ENCODE peak calls at places on chromosomes 2 and 18, in nine cellular contexts. One of them, this sample, is unnamed.

GRCh38 chr18:79326413-79327198 is 69.1 kb upstream of the NFATC1 start:
- DNase-seq in effector memory CD4-positive, alpha-beta T cell: no peak
- DNase-seq in cardiac muscle cell: no peak
- DNase-seq in A549: no peak
- DNase-seq in A673: no peak
- DNase-seq in CD4-positive, alpha-beta memory T cell: no peak
- DNase-seq in lung: no peak
- DNase-seq in mammary epithelial cell: no peak
- DNase-seq in psoas muscle: no peak
- DNase-seq in this sample: no peak

GRCh38 chr2:109545828-109546713 is 67.7 kb downstream of the SEPTIN10 start:
- DNase-seq in A549: peak
- DNase-seq in CD4-positive, alpha-beta memory T cell: peak
- DNase-seq in psoas muscle: peak
- DNase-seq in lung: peak
- DNase-seq in A673: peak
- DNase-seq in mammary epithelial cell: peak
- DNase-seq in effector memory CD4-positive, alpha-beta T cell: no peak
- DNase-seq in cardiac muscle cell: peak
- DNase-seq in this sample: peak

GRCh38 chr2:866009-866680 is 84.5 kb upstream of the SNTG2 start:
- DNase-seq in A673: no peak
- DNase-seq in psoas muscle: peak
- DNase-seq in mammary epithelial cell: no peak
- DNase-seq in lung: no peak
- DNase-seq in CD4-positive, alpha-beta memory T cell: no peak
- DNase-seq in cardiac muscle cell: no peak
- DNase-seq in A549: no peak
- DNase-seq in effector memory CD4-positive, alpha-beta T cell: no peak
- DNase-seq in this sample: no peak

GRCh38 chr2:69789129-69789528 is 40.3 kb upstream of the GMCL1 start:
- DNase-seq in cardiac muscle cell: peak
- DNase-seq in lung: no peak
- DNase-seq in A673: peak
- DNase-seq in A549: peak
- DNase-seq in psoas muscle: no peak
- DNase-seq in effector memory CD4-positive, alpha-beta T cell: no peak
- DNase-seq in CD4-positive, alpha-beta memory T cell: no peak
- DNase-seq in mammary epithelial cell: no peak
- DNase-seq in this sample: no peak

GRCh38 chr18:41593276-41593675 is 361.8 kb upstream of the PIK3C3 start:
- DNase-seq in A549: no peak
- DNase-seq in psoas muscle: no peak
- DNase-seq in cardiac muscle cell: no peak
- DNase-seq in lung: no peak
- DNase-seq in mammary epithelial cell: no peak
- DNase-seq in A673: no peak
- DNase-seq in effector memory CD4-positive, alpha-beta T cell: no peak
- DNase-seq in CD4-positive, alpha-beta memory T cell: no peak
- DNase-seq in this sample: no peak

GRCh38 chr18:75253784-75254183 is 43.2 kb downstream of the TSHZ1 start:
- DNase-seq in cardiac muscle cell: peak
- DNase-seq in mammary epithelial cell: no peak
- DNase-seq in effector memory CD4-positive, alpha-beta T cell: no peak
- DNase-seq in psoas muscle: no peak
- DNase-seq in CD4-positive, alpha-beta memory T cell: no peak
- DNase-seq in A673: no peak
- DNase-seq in lung: no peak
- DNase-seq in A549: no peak
- DNase-seq in this sample: no peak

GRCh38 chr2:152740743-152741328 is 22.4 kb downstream of the ARL6IP6 start:
- DNase-seq in cardiac muscle cell: peak
- DNase-seq in CD4-positive, alpha-beta memory T cell: peak
- DNase-seq in A673: peak
- DNase-seq in A549: peak
- DNase-seq in mammary epithelial cell: peak
- DNase-seq in lung: no peak
- DNase-seq in effector memory CD4-positive, alpha-beta T cell: no peak
- DNase-seq in psoas muscle: no peak
- DNase-seq in this sample: no peak

GRCh38 chr2:99278793-99279291 is 22.2 kb downstream of the LYG1 start:
- DNase-seq in cardiac muscle cell: peak
- DNase-seq in CD4-positive, alpha-beta memory T cell: no peak
- DNase-seq in A549: no peak
- DNase-seq in A673: no peak
- DNase-seq in effector memory CD4-positive, alpha-beta T cell: no peak
- DNase-seq in mammary epithelial cell: peak
- DNase-seq in lung: no peak
- DNase-seq in psoas muscle: no peak
- DNase-seq in this sample: no peak

GRCh38 chr2:229775614-229776313 is 61.4 kb upstream of the DNER start:
- DNase-seq in cardiac muscle cell: no peak
- DNase-seq in mammary epithelial cell: no peak
- DNase-seq in effector memory CD4-positive, alpha-beta T cell: no peak
- DNase-seq in A673: no peak
- DNase-seq in CD4-positive, alpha-beta memory T cell: peak
- DNase-seq in lung: no peak
- DNase-seq in psoas muscle: no peak
- DNase-seq in A549: no peak
- DNase-seq in this sample: no peak

GRCh38 chr18:49668583-49669290 is 106.9 kb downstream of the LIPG start:
- DNase-seq in mammary epithelial cell: no peak
- DNase-seq in CD4-positive, alpha-beta memory T cell: no peak
- DNase-seq in lung: no peak
- DNase-seq in psoas muscle: no peak
- DNase-seq in A549: no peak
- DNase-seq in cardiac muscle cell: peak
- DNase-seq in effector memory CD4-positive, alpha-beta T cell: no peak
- DNase-seq in A673: peak
- DNase-seq in this sample: peak

GRCh38 chr2:74834806-74835755 is 1.2 kb downstream of the HK2 start:
- DNase-seq in lung: peak
- DNase-seq in CD4-positive, alpha-beta memory T cell: peak
- DNase-seq in A673: peak
- DNase-seq in A549: peak
- DNase-seq in mammary epithelial cell: peak
- DNase-seq in psoas muscle: peak
- DNase-seq in cardiac muscle cell: peak
- DNase-seq in effector memory CD4-positive, alpha-beta T cell: peak
- DNase-seq in this sample: peak

GRCh38 chr2:237096201-237096600 is 10.5 kb downstream of the COPS8 start:
- DNase-seq in A673: no peak
- DNase-seq in cardiac muscle cell: peak
- DNase-seq in mammary epithelial cell: no peak
- DNase-seq in lung: no peak
- DNase-seq in CD4-positive, alpha-beta memory T cell: no peak
- DNase-seq in effector memory CD4-positive, alpha-beta T cell: no peak
- DNase-seq in A549: no peak
- DNase-seq in psoas muscle: no peak
- DNase-seq in this sample: no peak

GRCh38 chr2:232761301-232761907 is 15.0 kb downstream of the KCNJ13 start:
- DNase-seq in lung: no peak
- DNase-seq in A673: peak
- DNase-seq in CD4-positive, alpha-beta memory T cell: peak
- DNase-seq in psoas muscle: no peak
- DNase-seq in mammary epithelial cell: peak
- DNase-seq in A549: peak
- DNase-seq in effector memory CD4-positive, alpha-beta T cell: no peak
- DNase-seq in cardiac muscle cell: peak
- DNase-seq in this sample: no peak

GRCh38 chr18:37424507-37424906 is 141.1 kb downstream of the CELF4 start:
- DNase-seq in A549: no peak
- DNase-seq in cardiac muscle cell: no peak
- DNase-seq in psoas muscle: no peak
- DNase-seq in CD4-positive, alpha-beta memory T cell: no peak
- DNase-seq in mammary epithelial cell: no peak
- DNase-seq in A673: no peak
- DNase-seq in effector memory CD4-positive, alpha-beta T cell: no peak
- DNase-seq in lung: no peak
- DNase-seq in this sample: no peak

GRCh38 chr2:70790079-70790963 is at the start of gene FIGLA:
- DNase-seq in psoas muscle: no peak
- DNase-seq in cardiac muscle cell: no peak
- DNase-seq in CD4-positive, alpha-beta memory T cell: no peak
- DNase-seq in A549: peak
- DNase-seq in effector memory CD4-positive, alpha-beta T cell: no peak
- DNase-seq in lung: no peak
- DNase-seq in mammary epithelial cell: no peak
- DNase-seq in A673: no peak
- DNase-seq in this sample: no peak

GRCh38 chr2:238841542-238842181 is 6.2 kb upstream of the TWIST2 start:
- DNase-seq in lung: no peak
- DNase-seq in psoas muscle: no peak
- DNase-seq in mammary epithelial cell: peak
- DNase-seq in CD4-positive, alpha-beta memory T cell: no peak
- DNase-seq in A673: peak
- DNase-seq in effector memory CD4-positive, alpha-beta T cell: no peak
- DNase-seq in cardiac muscle cell: peak
- DNase-seq in A549: no peak
- DNase-seq in this sample: no peak

GRCh38 chr2:160582481-160583161 is 89.0 kb upstream of the RBMS1 start:
- DNase-seq in A549: no peak
- DNase-seq in CD4-positive, alpha-beta memory T cell: no peak
- DNase-seq in effector memory CD4-positive, alpha-beta T cell: no peak
- DNase-seq in mammary epithelial cell: no peak
- DNase-seq in A673: peak
- DNase-seq in psoas muscle: no peak
- DNase-seq in lung: no peak
- DNase-seq in cardiac muscle cell: peak
- DNase-seq in this sample: no peak

GRCh38 chr2:200171761-200172482 is 134.6 kb upstream of the SPATS2L start:
- DNase-seq in mammary epithelial cell: peak
- DNase-seq in A673: no peak
- DNase-seq in cardiac muscle cell: no peak
- DNase-seq in CD4-positive, alpha-beta memory T cell: no peak
- DNase-seq in effector memory CD4-positive, alpha-beta T cell: no peak
- DNase-seq in psoas muscle: no peak
- DNase-seq in lung: no peak
- DNase-seq in A549: no peak
- DNase-seq in this sample: no peak

GRCh38 chr18:57441395-57441794 is 6.2 kb downstream of the ONECUT2 start:
- DNase-seq in mammary epithelial cell: peak
- DNase-seq in effector memory CD4-positive, alpha-beta T cell: no peak
- DNase-seq in CD4-positive, alpha-beta memory T cell: no peak
- DNase-seq in cardiac muscle cell: peak
- DNase-seq in A549: no peak
- DNase-seq in psoas muscle: no peak
- DNase-seq in lung: no peak
- DNase-seq in A673: no peak
- DNase-seq in this sample: peak

GRCh38 chr18:69631281-69631680 is 230.6 kb downstream of the DOK6 start:
- DNase-seq in A673: no peak
- DNase-seq in cardiac muscle cell: no peak
- DNase-seq in effector memory CD4-positive, alpha-beta T cell: no peak
- DNase-seq in psoas muscle: no peak
- DNase-seq in CD4-positive, alpha-beta memory T cell: no peak
- DNase-seq in lung: no peak
- DNase-seq in mammary epithelial cell: peak
- DNase-seq in A549: no peak
- DNase-seq in this sample: no peak

DNA sequence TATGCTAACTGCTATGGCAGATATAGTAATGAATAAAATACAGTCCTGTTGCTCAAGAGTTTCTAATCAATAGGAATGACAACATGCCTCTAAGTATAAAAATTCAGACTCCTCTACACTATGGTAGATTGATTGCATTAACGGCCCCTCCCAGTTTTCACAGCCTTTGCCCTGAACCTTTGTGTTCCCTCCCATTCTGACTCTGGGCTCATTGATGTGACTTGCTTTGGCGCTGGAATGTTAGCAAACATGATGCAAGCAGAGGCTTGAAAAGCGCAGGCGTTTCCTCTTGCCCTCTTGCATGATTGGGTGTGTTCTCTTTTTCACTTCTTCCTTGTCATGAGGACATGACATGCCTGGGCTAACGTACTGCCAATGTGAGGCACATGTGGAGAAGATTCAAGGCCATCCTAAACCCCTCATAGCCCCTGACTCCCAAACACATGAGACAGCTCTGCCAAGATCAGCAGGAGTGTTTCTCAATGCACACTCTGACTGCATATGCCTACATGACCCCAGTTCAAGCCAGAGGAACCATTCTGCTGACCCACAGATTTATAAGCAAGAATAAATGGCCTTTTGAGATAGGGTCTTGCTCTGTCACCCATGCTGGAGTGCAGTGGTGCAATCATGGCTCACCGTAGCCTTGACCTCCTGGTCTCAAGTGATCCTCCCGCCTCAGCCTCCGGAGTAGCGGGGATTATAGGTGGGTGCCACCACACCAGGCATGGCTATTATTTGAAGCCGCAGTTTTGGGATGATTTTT is 49.7 kb upstream of the CD28 start:
- DNase-seq in A549: no peak
- DNase-seq in lung: peak
- DNase-seq in A673: no peak
- DNase-seq in effector memory CD4-positive, alpha-beta T cell: no peak
- DNase-seq in cardiac muscle cell: peak
- DNase-seq in psoas muscle: no peak
- DNase-seq in mammary epithelial cell: peak
- DNase-seq in CD4-positive, alpha-beta memory T cell: no peak
- DNase-seq in this sample: peak
- H3K27ac ChIP-seq in A549: peak
- H3K27ac ChIP-seq in lung: no peak
- H3K27ac ChIP-seq in A673: no peak
- H3K27ac ChIP-seq in effector memory CD4-positive, alpha-beta T cell: no peak
- H3K27ac ChIP-seq in cardiac muscle cell: no peak
- H3K27ac ChIP-seq in psoas muscle: no peak
- H3K27ac ChIP-seq in mammary epithelial cell: peak
- H3K27ac ChIP-seq in CD4-positive, alpha-beta memory T cell: no peak
- H3K27ac ChIP-seq in this sample: no peak

GRCh38 chr2:130374587-130375290 is 18.9 kb downstream of the PTPN18 start:
- DNase-seq in mammary epithelial cell: no peak
- DNase-seq in psoas muscle: no peak
- DNase-seq in A673: no peak
- DNase-seq in A549: no peak
- DNase-seq in lung: no peak
- DNase-seq in CD4-positive, alpha-beta memory T cell: no peak
- DNase-seq in effector memory CD4-positive, alpha-beta T cell: no peak
- DNase-seq in cardiac muscle cell: peak
- DNase-seq in this sample: no peak
- H3K4me3 ChIP-seq in mammary epithelial cell: no peak
- H3K4me3 ChIP-seq in psoas muscle: no peak
- H3K4me3 ChIP-seq in A673: no peak
- H3K4me3 ChIP-seq in A549: no peak
- H3K4me3 ChIP-seq in lung: no peak
- H3K4me3 ChIP-seq in CD4-positive, alpha-beta memory T cell: no peak
- H3K4me3 ChIP-seq in effector memory CD4-positive, alpha-beta T cell: no peak
- H3K4me3 ChIP-seq in cardiac muscle cell: no peak
- H3K4me3 ChIP-seq in this sample: no peak

GRCh38 chr2:164922119-164922518 is 33.2 kb downstream of the SLC38A11 start:
- DNase-seq in effector memory CD4-positive, alpha-beta T cell: no peak
- DNase-seq in psoas muscle: no peak
- DNase-seq in A673: no peak
- DNase-seq in CD4-positive, alpha-beta memory T cell: no peak
- DNase-seq in A549: no peak
- DNase-seq in lung: no peak
- DNase-seq in cardiac muscle cell: no peak
- DNase-seq in mammary epithelial cell: no peak
- DNase-seq in this sample: no peak
- H3K27ac ChIP-seq in effector memory CD4-positive, alpha-beta T cell: no peak
- H3K27ac ChIP-seq in psoas muscle: no peak
- H3K27ac ChIP-seq in A673: no peak
- H3K27ac ChIP-seq in CD4-positive, alpha-beta memory T cell: no peak
- H3K27ac ChIP-seq in A549: peak
- H3K27ac ChIP-seq in lung: no peak
- H3K27ac ChIP-seq in cardiac muscle cell: peak
- H3K27ac ChIP-seq in mammary epithelial cell: no peak
- H3K27ac ChIP-seq in this sample: no peak

GRCh38 chr2:60544980-60545560 is 8.4 kb downstream of the BCL11A start:
- DNase-seq in lung: no peak
- DNase-seq in CD4-positive, alpha-beta memory T cell: no peak
- DNase-seq in A549: no peak
- DNase-seq in mammary epithelial cell: no peak
- DNase-seq in cardiac muscle cell: no peak
- DNase-seq in effector memory CD4-positive, alpha-beta T cell: no peak
- DNase-seq in psoas muscle: no peak
- DNase-seq in A673: no peak
- DNase-seq in this sample: no peak
- H3K4me3 ChIP-seq in lung: no peak
- H3K4me3 ChIP-seq in CD4-positive, alpha-beta memory T cell: no peak
- H3K4me3 ChIP-seq in A549: no peak
- H3K4me3 ChIP-seq in mammary epithelial cell: no peak
- H3K4me3 ChIP-seq in cardiac muscle cell: no peak
- H3K4me3 ChIP-seq in effector memory CD4-positive, alpha-beta T cell: no peak
- H3K4me3 ChIP-seq in psoas muscle: no peak
- H3K4me3 ChIP-seq in A673: no peak
- H3K4me3 ChIP-seq in this sample: no peak

This sample was measured in pancreas.